ENCODE peak calls at places on chromosomes 11 and 22, in six cellular contexts. P is endothelial cell of umbilical vein; F is body of pancreas; K is heart right ventricle; E is CD4-positive, alpha-beta T cell; X is tibial artery. G is an unnamed sample.
A peak's percentile ranks its signal among the peaks of the same experiment; 100 is the strongest.

GRCh38 chr11:28735511-28735910 is 627.3 kb downstream of the METTL15 start:
- DNase-seq in F (no peak), E (no peak), P (no peak), X (no peak), K (no peak), G (no peak)

GRCh38 chr11:76206327-76207081 is at the start of gene WNT11:
- DNase-seq in K (peak; percentile 45), F (peak; percentile 66), X (no peak), E (peak; percentile 9), P (no peak), G (peak; percentile 76)

GRCh38 chr11:23399995-23400394 is 539.7 kb upstream of the CCDC179 start:
- DNase-seq in E (no peak), K (no peak), X (peak; percentile 58), F (no peak), P (no peak), G (no peak)

GRCh38 chr22:32708835-32709234 is 92.7 kb upstream of the TIMP3 start:
- DNase-seq in E (no peak), X (peak; percentile 77), K (no peak), P (no peak), F (no peak), G (no peak)

GRCh38 chr22:44090571-44090905 is 66.4 kb downstream of the PARVB start:
- DNase-seq in X (no peak), P (no peak), E (no peak), K (no peak), F (no peak), G (no peak)

GRCh38 chr11:45885274-45885920 is at the start of gene MAPK8IP1:
- DNase-seq in K (peak; percentile 42), E (peak; percentile 41), F (peak; percentile 67), P (peak; percentile 16), X (no peak), G (peak; percentile 80)

GRCh38 chr11:19160839-19161238 is 40.9 kb downstream of the CSRP3 start:
- DNase-seq in E (no peak), X (no peak), F (no peak), K (no peak), P (peak; percentile 16), G (no peak)

GRCh38 chr11:115581871-115582639 is 77.8 kb upstream of the CADM1 start:
- DNase-seq in X (no peak), F (no peak), E (no peak), P (no peak), K (no peak), G (peak; percentile 49)

GRCh38 chr11:8260202-8260996 is 3.3 kb downstream of the LMO1 start:
- DNase-seq in K (no peak), F (peak; percentile 2), P (no peak), E (no peak), X (peak; percentile 34), G (no peak)

GRCh38 chr11:77525455-77526091 is 51.7 kb upstream of the PAK1 start:
- DNase-seq in E (no peak), X (no peak), F (no peak), P (no peak), K (no peak), G (no peak)

GRCh38 chr11:77083553-77084245 is 16.9 kb downstream of the CAPN5 start:
- DNase-seq in F (no peak), X (peak; percentile 51), K (no peak), P (no peak), E (no peak), G (no peak)

DNA sequence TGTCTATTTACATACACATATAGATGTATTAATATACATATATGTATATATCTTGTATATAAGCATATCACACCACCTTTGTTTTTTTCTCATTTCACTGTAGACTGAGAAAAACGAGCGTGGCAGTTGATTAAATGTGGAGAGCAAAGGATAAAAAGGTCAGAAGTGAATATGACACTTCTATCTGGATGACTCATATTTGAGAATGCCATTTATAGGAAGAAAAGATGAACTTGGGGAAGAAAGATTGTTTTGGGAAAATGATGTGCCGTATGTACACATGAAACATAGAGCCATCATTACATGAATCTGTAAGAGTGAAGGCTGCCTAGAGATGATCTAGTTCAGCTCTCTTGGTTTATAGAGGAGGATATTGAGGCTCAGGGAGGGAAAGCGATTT is 28.7 kb downstream of the AMOTL1 start:
- DNase-seq in E (no peak), X (no peak), K (no peak), P (no peak), F (no peak), G (no peak)
- H3K27ac ChIP-seq in E (no peak overlapping the region), X (no peak overlapping the region), K (no peak overlapping the region), P (no peak overlapping the region), F (no peak overlapping the region), G (no peak overlapping the region)

DNA sequence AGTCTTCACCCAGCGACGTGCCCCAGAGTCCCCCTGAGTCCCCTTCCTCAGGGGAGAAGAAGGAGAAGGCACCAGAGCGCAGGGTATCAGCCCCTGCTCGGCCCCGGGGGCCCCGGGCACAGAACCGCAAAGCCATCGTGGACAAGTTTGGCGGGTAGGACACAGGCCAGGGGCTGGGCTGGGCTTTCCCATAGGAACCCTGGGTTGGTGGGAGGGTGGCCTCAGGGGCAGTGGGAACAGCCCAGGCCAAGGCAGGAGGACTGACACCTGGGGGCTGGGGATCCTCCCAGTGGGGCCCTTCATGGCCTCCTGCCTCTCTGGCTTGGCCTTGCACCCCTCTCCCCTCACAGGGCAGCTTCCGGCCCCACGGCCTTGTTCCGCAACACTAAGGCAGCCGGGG is 8.5 kb downstream of the SMTNL1 start:
- DNase-seq in K (no peak), X (no peak), E (no peak), F (no peak), P (no peak), G (no peak)
- H3K27ac ChIP-seq in K (no peak overlapping the region), X (no peak overlapping the region), E (no peak overlapping the region), F (no peak overlapping the region), P (no peak overlapping the region), G (no peak overlapping the region)

GRCh38 chr22:19989725-19990067 is 26.9 kb downstream of the ARVCF start:
- DNase-seq in F (no peak), K (no peak), E (no peak), X (peak; percentile 62), P (no peak), G (no peak)
- H3K27ac ChIP-seq in F (no peak overlapping the region), K (peak overlapping the region; percentile 47), E (no peak overlapping the region), X (peak overlapping the region; percentile 98), P (no peak overlapping the region), G (no peak overlapping the region)

GRCh38 chr11:67506426-67507032 is 1.4 kb upstream of the PITPNM1 start:
- DNase-seq in K (no peak), P (no peak), X (peak; percentile 68), E (no peak), F (no peak), G (no peak)
- H3K27ac ChIP-seq in K (peak overlapping the region; percentile 96), P (peak overlapping the region; percentile 29), X (peak overlapping the region; percentile 92), E (peak overlapping the region; percentile 79), F (peak overlapping the region; percentile 99), G (no peak overlapping the region)

GRCh38 chr22:34096770-34097169 is 176.5 kb upstream of the LARGE1 start:
- DNase-seq in X (no peak), P (no peak), K (no peak), E (no peak), F (no peak), G (no peak)
- H3K27ac ChIP-seq in X (no peak overlapping the region), P (no peak overlapping the region), K (no peak overlapping the region), E (no peak overlapping the region), F (no peak overlapping the region), G (no peak overlapping the region)

GRCh38 chr11:68996376-68997123 is 15.8 kb upstream of the MRGPRD start:
- DNase-seq in X (peak; percentile 60), E (no peak), F (no peak), K (no peak), P (no peak), G (no peak)
- H3K27ac ChIP-seq in X (no peak overlapping the region), E (no peak overlapping the region), F (no peak overlapping the region), K (no peak overlapping the region), P (no peak overlapping the region), G (no peak overlapping the region)

GRCh38 chr11:114133548-114134329 is 74.2 kb downstream of the ZBTB16 start:
- DNase-seq in X (peak; percentile 88), K (no peak), P (peak; percentile 33), E (no peak), F (no peak), G (no peak)

GRCh38 chr11:114137054-114137453 is 77.5 kb downstream of the ZBTB16 start:
- DNase-seq in P (no peak), X (no peak), E (no peak), K (no peak), F (no peak), G (no peak)

GRCh38 chr11:114132944-114133394 is 73.5 kb downstream of the ZBTB16 start:
- DNase-seq in K (no peak), P (no peak), F (no peak), E (no peak), X (peak; percentile 78), G (no peak)

GRCh38 chr11:114135737-114136151 is 76.2 kb downstream of the ZBTB16 start:
- DNase-seq in P (no peak), E (no peak), K (no peak), X (no peak), F (no peak), G (no peak)

GRCh38 chr11:114134870-114135269 is 75.4 kb downstream of the ZBTB16 start:
- DNase-seq in E (no peak), K (no peak), F (no peak), P (peak; percentile 16), X (no peak), G (no peak)
- H3K27ac ChIP-seq in E (no peak overlapping the region), K (peak overlapping the region; percentile 65), F (peak overlapping the region; percentile 46), P (no peak overlapping the region), X (peak overlapping the region; percentile 94), G (no peak overlapping the region)